ENCODE peak calls at places on chromosomes 3 and 15, in four cellular contexts. W is K562, M is GM12878, S is A549. Z is an unnamed sample.

GRCh38 chr3:172522871-172523818 is at the start of gene TNFSF10:
- DNase-seq in W (no peak), M (peak), S (no peak), Z (peak)

GRCh38 chr15:68875377-68876116 is 54.8 kb upstream of the SPESP1 start:
- DNase-seq in W (peak), M (peak), S (peak), Z (peak)

GRCh38 chr15:74227968-74228722 is 8.0 kb upstream of the CCDC33 start:
- DNase-seq in W (no peak), M (no peak), S (no peak), Z (no peak)

GRCh38 chr15:33844186-33844585 is 124.1 kb upstream of the CHRM5 start:
- DNase-seq in W (no peak), M (no peak), S (no peak), Z (no peak)

GRCh38 chr3:157865449-157865862 is 240.8 kb downstream of the SHOX2 start:
- DNase-seq in W (peak), M (peak), S (peak), Z (peak)

GRCh38 chr3:26307805-26308204 is 314.8 kb upstream of the LRRC3B start:
- DNase-seq in W (no peak), M (no peak), S (no peak), Z (no peak)

GRCh38 chr3:9715127-9715526 is 11.5 kb downstream of the CPNE9 start:
- DNase-seq in W (no peak), M (no peak), S (no peak), Z (no peak)

GRCh38 chr3:36901588-36901987 is 43.3 kb downstream of the TRANK1 start:
- DNase-seq in W (no peak), M (no peak), S (no peak), Z (no peak)

GRCh38 chr3:125163739-125164601 is 48.6 kb downstream of the SLC12A8 start:
- DNase-seq in W (no peak), M (no peak), S (peak), Z (peak)

GRCh38 chr3:98376631-98377030 is 13.8 kb upstream of the OR5K3 start:
- DNase-seq in W (no peak), M (no peak), S (no peak), Z (no peak)

GRCh38 chr3:47096955-47097354 is 67.0 kb downstream of the SETD2 start:
- DNase-seq in W (no peak), M (no peak), S (peak), Z (no peak)

GRCh38 chr3:177037241-177037640 is 160.0 kb downstream of the TBL1XR1 start:
- DNase-seq in W (no peak), M (no peak), S (no peak), Z (no peak)

GRCh38 chr3:40586866-40587265 is 62.1 kb downstream of the ZNF621 start:
- DNase-seq in W (no peak), M (no peak), S (no peak), Z (no peak)

GRCh38 chr3:126750760-126751129 is 46.7 kb downstream of the CHCHD6 start:
- DNase-seq in W (no peak), M (no peak), S (no peak), Z (no peak)

GRCh38 chr15:40333922-40334492 is 6.7 kb downstream of the CCDC9B start:
- DNase-seq in W (no peak), M (no peak), S (no peak), Z (no peak)

GRCh38 chr15:34795267-34796081 is at the start of gene ACTC1:
- DNase-seq in W (peak), M (no peak), S (peak), Z (no peak)

GRCh38 chr3:12444582-12445468 is 39.5 kb upstream of the TSEN2 start:
- DNase-seq in W (no peak), M (no peak), S (peak), Z (peak)

GRCh38 chr15:77821188-77821958 is 188.7 kb upstream of the LINGO1 start:
- DNase-seq in W (peak), M (no peak), S (peak), Z (peak)

GRCh38 chr3:79038636-79039035 is 729.2 kb downstream of the ROBO1 start:
- DNase-seq in W (no peak), M (no peak), S (no peak), Z (no peak)

GRCh38 chr15:81950841-81951414 is 94.9 kb downstream of the MEX3B start:
- DNase-seq in W (peak), M (no peak), S (no peak), Z (no peak)

GRCh38 chr3:102024270-102024904 is 175.1 kb downstream of the NFKBIZ start:
- DNase-seq in W (no peak), M (no peak), S (no peak), Z (no peak)

DNA sequence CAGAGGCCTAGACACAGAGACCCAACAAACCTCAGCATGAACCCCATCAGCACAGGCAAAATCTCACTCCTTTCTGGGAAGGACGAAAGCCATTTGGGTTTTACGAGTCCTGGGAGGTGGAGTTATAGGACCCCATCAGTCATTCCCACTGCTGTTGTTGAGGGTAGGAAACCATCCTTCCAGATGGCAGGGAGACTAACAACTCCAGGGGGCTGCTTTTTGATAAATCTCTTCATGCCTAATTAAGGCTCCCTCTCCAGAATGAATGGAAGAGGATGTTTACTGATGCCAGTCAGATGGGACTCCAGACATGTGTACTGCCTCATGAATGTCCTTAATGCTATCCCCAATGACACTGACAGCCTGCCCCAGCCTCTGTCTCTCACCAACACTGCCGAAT is 75.3 kb downstream of the ST8SIA2 start:
- DNase-seq in W (no peak), M (no peak), S (no peak), Z (no peak)
- TF ChIP-seq JUNB in W (no peak), M (no peak), S (no peak), Z (no peak)

GRCh38 chr15:38514601-38515000 is 50.0 kb downstream of the RASGRP1 start:
- DNase-seq in W (no peak), M (peak), S (no peak), Z (no peak)

GRCh38 chr15:38509152-38509551 is 55.2 kb downstream of the FAM98B start:
- DNase-seq in W (no peak), M (no peak), S (no peak), Z (no peak)

GRCh38 chr15:38516636-38517035 is 48.0 kb downstream of the RASGRP1 start:
- DNase-seq in W (no peak), M (no peak), S (no peak), Z (no peak)

GRCh38 chr15:38508647-38509046 is 54.7 kb downstream of the FAM98B start:
- DNase-seq in W (no peak), M (peak), S (no peak), Z (no peak)

DNA sequence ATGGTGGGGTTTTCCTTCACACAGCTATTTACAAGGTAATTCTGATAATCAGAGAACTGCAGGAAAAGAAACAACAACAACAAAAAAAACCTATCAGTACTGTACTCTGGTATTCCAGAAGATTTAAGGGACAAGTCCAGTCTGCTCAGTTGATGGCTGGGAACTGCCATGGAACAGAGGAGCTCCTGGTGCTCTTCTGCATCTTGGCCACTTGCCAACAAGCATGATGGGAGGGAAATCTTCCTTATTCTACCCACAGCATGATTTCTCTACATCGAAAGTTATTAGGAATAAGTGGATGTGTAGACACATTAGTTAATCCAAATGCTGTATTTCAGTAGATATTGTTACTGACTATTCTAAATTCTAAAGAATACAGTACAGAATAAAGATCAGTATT is 51.7 kb downstream of the RASGRP1 start:
- DNase-seq in W (no peak), M (no peak), S (no peak), Z (no peak)
- TF ChIP-seq ESRRA in W (no peak), M (no peak), S (no peak), Z (no peak)

DNA sequence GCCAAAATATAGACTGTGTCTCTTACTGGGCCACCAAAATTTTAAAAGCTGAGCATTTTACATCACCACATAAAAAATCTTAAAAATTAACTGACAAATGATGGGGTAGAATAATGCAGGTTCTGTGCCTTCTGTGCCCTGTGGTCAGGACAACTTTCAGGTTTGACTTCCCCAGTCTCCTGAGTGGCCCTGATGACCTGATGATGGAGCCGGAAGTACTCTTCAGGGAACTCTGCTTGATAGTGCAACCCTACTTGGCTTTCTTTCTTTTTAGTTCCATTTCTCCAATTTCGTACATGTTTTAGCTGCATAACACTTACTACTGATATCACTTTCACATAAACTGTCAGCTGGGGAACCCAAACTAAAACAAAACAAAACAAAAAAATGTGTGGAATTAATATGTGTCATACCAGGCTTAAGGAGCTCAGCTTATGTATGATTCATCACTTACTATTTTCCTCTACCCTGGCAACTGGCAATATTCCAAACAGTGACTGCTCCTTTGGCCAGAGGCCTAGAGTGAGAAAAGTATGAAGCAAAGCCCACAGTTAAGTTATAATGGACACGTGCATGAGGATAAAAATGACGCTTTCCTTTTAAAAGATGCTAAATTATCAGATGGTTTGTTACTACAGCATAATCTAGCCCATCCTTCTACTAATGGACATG is 194.3 kb downstream of the BCHE start:
- DNase-seq in W (no peak), M (no peak), S (peak), Z (no peak)
- TF ChIP-seq JUNB in W (no peak), M (no peak), S (peak), Z (no peak)

DNA sequence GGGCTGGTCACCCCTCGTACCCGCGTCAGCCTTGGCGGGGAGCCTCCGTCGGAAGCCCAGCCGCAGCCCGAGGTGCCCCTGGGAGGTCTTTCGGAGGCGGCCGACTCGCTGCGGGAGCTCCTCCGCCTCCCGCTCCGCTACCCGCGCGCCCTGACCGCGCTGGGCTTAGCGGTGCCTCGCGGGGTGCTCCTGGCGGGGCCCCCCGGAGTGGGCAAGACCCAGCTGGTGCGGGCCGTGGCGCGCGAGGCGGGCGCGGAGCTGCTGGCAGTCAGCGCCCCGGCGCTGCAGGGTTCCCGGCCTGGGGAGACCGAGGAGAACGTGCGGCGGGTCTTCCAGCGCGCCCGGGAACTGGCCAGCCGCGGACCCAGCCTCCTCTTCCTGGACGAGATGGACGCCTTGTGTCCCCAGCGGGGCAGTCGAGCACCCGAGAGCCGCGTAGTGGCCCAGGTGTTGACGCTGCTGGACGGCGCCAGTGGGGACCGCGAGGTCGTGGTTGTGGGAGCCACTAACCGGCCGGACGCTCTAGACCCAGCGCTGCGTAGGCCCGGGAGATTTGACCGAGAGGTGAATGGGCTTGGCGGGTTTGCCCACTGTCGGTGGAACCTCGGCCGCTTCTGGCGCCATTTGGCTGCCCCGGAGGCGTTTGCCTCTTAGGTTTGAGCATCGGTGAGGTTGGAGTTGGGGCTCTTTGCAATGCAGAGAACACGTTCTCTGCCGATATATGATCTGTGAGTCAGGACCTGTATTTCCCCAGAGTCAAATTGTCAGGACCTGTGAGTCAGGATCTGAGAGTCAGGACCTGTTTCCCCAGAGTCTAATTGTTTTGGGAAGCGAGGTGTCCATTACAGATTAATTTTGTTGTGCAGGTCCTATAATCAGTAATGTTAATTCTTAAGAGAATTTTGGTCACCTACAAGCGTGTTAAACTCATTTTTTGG is 24.9 kb upstream of the GATM start:
- DNase-seq in W (peak), M (no peak), S (peak), Z (no peak)
- TF ChIP-seq ESRRA in W (no peak), M (no peak), S (no peak), Z (no peak)

GRCh38 chr15:99507732-99508571 is 57.8 kb upstream of the MEF2A start:
- DNase-seq in W (no peak), M (no peak), S (no peak), Z (no peak)
- TF ChIP-seq JUNB in W (no peak), M (no peak), S (no peak), Z (no peak)

GRCh38 chr15:80531388-80532184 is 127.4 kb downstream of the ARNT2 start:
- DNase-seq in W (no peak), M (no peak), S (no peak), Z (no peak)

GRCh38 chr15:80533934-80534333 is 129.8 kb downstream of the ARNT2 start:
- DNase-seq in W (no peak), M (no peak), S (no peak), Z (no peak)

GRCh38 chr15:80530737-80531365 is 126.7 kb downstream of the ARNT2 start:
- DNase-seq in W (no peak), M (no peak), S (no peak), Z (no peak)

GRCh38 chr15:80536231-80536630 is 132.0 kb downstream of the ARNT2 start:
- DNase-seq in W (no peak), M (no peak), S (no peak), Z (no peak)
- TF ChIP-seq ESRRA in W (no peak), M (no peak), S (no peak), Z (no peak)

GRCh38 chr3:14389133-14390115 is 13.0 kb upstream of the SLC6A6 start:
- DNase-seq in W (no peak), M (no peak), S (peak), Z (no peak)
- TF ChIP-seq JUNB in W (peak), M (no peak), S (no peak), Z (no peak)

Z was measured in HepG2.